ENCODE peak calls at places on chromosome 11, in six cellular contexts. Y is stimulated activated naive CD4-positive, alpha-beta T cell; C is H1; J is endothelial cell; P is germinal center; U is choroid plexus epithelial cell. V is an unnamed sample.
A peak's percentile ranks its signal among the peaks of the same experiment; 100 is the strongest.

GRCh38 chr11:25293166-25293565 is 796.3 kb downstream of the LUZP2 start:
- DNase-seq in J (no peak), U (no peak), P (no peak), C (no peak), Y (no peak), V (no peak)

GRCh38 chr11:28767574-28767973 is 659.4 kb downstream of the METTL15 start:
- DNase-seq in P (no peak), Y (no peak), J (no peak), U (no peak), C (no peak), V (peak; percentile 60)

GRCh38 chr11:11381471-11382100 is 28.5 kb upstream of the CSNK2A3 start:
- DNase-seq in P (no peak), C (no peak), U (no peak), Y (no peak), J (no peak), V (no peak)

GRCh38 chr11:121482231-121483129 is 29.7 kb upstream of the SORL1-AS1 start:
- DNase-seq in U (no peak), C (no peak), J (no peak), P (peak; percentile 75), Y (peak; percentile 67), V (no peak)

GRCh38 chr11:19253149-19253540 is 12.4 kb upstream of the E2F8 start:
- DNase-seq in Y (no peak), J (no peak), U (no peak), P (no peak), C (no peak), V (no peak)

GRCh38 chr11:115674176-115674575 is 170.0 kb upstream of the CADM1 start:
- DNase-seq in C (no peak), Y (no peak), P (no peak), U (no peak), J (no peak), V (no peak)

GRCh38 chr11:17197431-17197898 is 10.3 kb downstream of the PIK3C2A start:
- DNase-seq in Y (no peak), J (no peak), P (no peak), C (no peak), U (peak; percentile 30), V (peak; percentile 52)

GRCh38 chr11:129595043-129595962 is 219.7 kb downstream of the BARX2 start:
- DNase-seq in J (no peak), C (no peak), Y (no peak), P (no peak), U (no peak), V (no peak)

GRCh38 chr11:124394408-124394807 is 4.4 kb downstream of the OR8B3 start:
- DNase-seq in J (no peak), Y (no peak), C (no peak), P (no peak), U (peak; percentile 59), V (peak; percentile 65)

GRCh38 chr11:96130061-96130460 is 206.2 kb upstream of the MTMR2 start:
- DNase-seq in U (no peak), P (no peak), C (no peak), Y (no peak), J (no peak), V (no peak)

GRCh38 chr11:130636672-130637463 is 188.4 kb downstream of the ADAMTS15 start:
- DNase-seq in C (no peak), P (no peak), J (no peak), Y (no peak), U (peak; percentile 88), V (peak; percentile 90)

GRCh38 chr11:65060913-65061408 is 2.6 kb upstream of the NAALADL1 start:
- DNase-seq in C (peak; percentile 67), P (no peak), Y (peak; percentile 92), U (peak; percentile 47), J (peak; percentile 41), V (no peak)

GRCh38 chr11:125062931-125063428 is at the start of gene SLC37A2:
- DNase-seq in P (peak; percentile 84), C (no peak), Y (no peak), J (peak; percentile 67), U (peak; percentile 57), V (peak; percentile 51)

GRCh38 chr11:6402061-6402470 is 11.8 kb downstream of the SMPD1 start:
- DNase-seq in J (no peak), Y (peak; percentile 54), U (no peak), P (no peak), C (no peak), V (no peak)